ENCODE peak calls at places on chromosomes 2 and 18, in four cellular contexts. One of them, this sample, is unnamed.

GRCh38 chr2:237556773-237557632 is 9.4 kb upstream of the PRLH start:
- DNase-seq in upper lobe of right lung: no peak
- DNase-seq in colonic mucosa: no peak
- DNase-seq in B cell: no peak
- DNase-seq in this sample: peak

GRCh38 chr2:102892693-102893290 is 131.0 kb downstream of the TMEM182 start:
- DNase-seq in upper lobe of right lung: no peak
- DNase-seq in colonic mucosa: no peak
- DNase-seq in B cell: no peak
- DNase-seq in this sample: no peak

GRCh38 chr2:223786236-223786635 is 51.1 kb downstream of the AP1S3 start:
- DNase-seq in upper lobe of right lung: no peak
- DNase-seq in colonic mucosa: peak
- DNase-seq in B cell: no peak
- DNase-seq in this sample: no peak

GRCh38 chr2:17101091-17101490 is 417.1 kb downstream of the RAD51AP2 start:
- DNase-seq in upper lobe of right lung: no peak
- DNase-seq in colonic mucosa: no peak
- DNase-seq in B cell: no peak
- DNase-seq in this sample: no peak

GRCh38 chr2:35081001-35081628 is 1274.5 kb upstream of the CRIM1 start:
- DNase-seq in upper lobe of right lung: no peak
- DNase-seq in colonic mucosa: no peak
- DNase-seq in B cell: no peak
- DNase-seq in this sample: no peak

GRCh38 chr2:46336560-46336959 is 39.4 kb downstream of the EPAS1 start:
- DNase-seq in upper lobe of right lung: no peak
- DNase-seq in colonic mucosa: no peak
- DNase-seq in B cell: no peak
- DNase-seq in this sample: no peak

GRCh38 chr2:155176345-155176744 is 477.9 kb downstream of the KCNJ3 start:
- DNase-seq in upper lobe of right lung: no peak
- DNase-seq in colonic mucosa: no peak
- DNase-seq in B cell: no peak
- DNase-seq in this sample: no peak

GRCh38 chr18:7576685-7577084 is 9.6 kb downstream of the PTPRM start:
- DNase-seq in upper lobe of right lung: no peak
- DNase-seq in colonic mucosa: no peak
- DNase-seq in B cell: no peak
- DNase-seq in this sample: no peak

GRCh38 chr2:127641846-127642510 is 4.0 kb upstream of the GPR17 start:
- DNase-seq in upper lobe of right lung: no peak
- DNase-seq in colonic mucosa: no peak
- DNase-seq in B cell: peak
- DNase-seq in this sample: no peak

GRCh38 chr2:20665261-20666113 is 1.5 kb upstream of the GDF7 start:
- DNase-seq in upper lobe of right lung: peak
- DNase-seq in colonic mucosa: no peak
- DNase-seq in B cell: no peak
- DNase-seq in this sample: no peak

GRCh38 chr2:111665551-111666116 is 218.4 kb downstream of the ANAPC1 start:
- DNase-seq in upper lobe of right lung: no peak
- DNase-seq in colonic mucosa: peak
- DNase-seq in B cell: no peak
- DNase-seq in this sample: no peak

GRCh38 chr2:157699806-157700205 is 71.1 kb upstream of the ACVR1C start:
- DNase-seq in upper lobe of right lung: no peak
- DNase-seq in colonic mucosa: no peak
- DNase-seq in B cell: no peak
- DNase-seq in this sample: no peak

DNA sequence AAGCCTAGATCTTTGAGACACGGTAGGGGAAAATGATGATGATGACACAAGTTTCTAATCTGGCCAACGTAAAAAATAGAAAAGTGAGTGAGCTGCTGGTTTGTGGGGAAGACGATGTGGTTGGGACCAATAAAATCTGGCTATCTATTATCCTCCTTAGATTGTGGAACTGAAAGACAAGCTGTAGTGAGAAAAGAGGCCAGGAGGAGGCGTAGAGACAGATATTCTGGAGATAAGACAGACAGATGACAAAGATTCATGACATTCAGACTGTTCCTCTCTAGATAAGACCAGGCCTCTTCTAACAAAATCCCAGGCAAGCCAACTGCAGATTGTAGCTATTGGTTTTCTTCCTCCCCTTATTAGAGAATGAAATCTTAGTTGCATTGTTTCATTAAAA is 376.3 kb upstream of the UBE2E3 start:
- DNase-seq in upper lobe of right lung: no peak
- DNase-seq in colonic mucosa: peak
- DNase-seq in B cell: peak
- DNase-seq in this sample: peak
- TF ChIP-seq CTCF in upper lobe of right lung: no peak
- TF ChIP-seq CTCF in colonic mucosa: no peak
- TF ChIP-seq CTCF in B cell: peak
- TF ChIP-seq CTCF in this sample: peak

DNA sequence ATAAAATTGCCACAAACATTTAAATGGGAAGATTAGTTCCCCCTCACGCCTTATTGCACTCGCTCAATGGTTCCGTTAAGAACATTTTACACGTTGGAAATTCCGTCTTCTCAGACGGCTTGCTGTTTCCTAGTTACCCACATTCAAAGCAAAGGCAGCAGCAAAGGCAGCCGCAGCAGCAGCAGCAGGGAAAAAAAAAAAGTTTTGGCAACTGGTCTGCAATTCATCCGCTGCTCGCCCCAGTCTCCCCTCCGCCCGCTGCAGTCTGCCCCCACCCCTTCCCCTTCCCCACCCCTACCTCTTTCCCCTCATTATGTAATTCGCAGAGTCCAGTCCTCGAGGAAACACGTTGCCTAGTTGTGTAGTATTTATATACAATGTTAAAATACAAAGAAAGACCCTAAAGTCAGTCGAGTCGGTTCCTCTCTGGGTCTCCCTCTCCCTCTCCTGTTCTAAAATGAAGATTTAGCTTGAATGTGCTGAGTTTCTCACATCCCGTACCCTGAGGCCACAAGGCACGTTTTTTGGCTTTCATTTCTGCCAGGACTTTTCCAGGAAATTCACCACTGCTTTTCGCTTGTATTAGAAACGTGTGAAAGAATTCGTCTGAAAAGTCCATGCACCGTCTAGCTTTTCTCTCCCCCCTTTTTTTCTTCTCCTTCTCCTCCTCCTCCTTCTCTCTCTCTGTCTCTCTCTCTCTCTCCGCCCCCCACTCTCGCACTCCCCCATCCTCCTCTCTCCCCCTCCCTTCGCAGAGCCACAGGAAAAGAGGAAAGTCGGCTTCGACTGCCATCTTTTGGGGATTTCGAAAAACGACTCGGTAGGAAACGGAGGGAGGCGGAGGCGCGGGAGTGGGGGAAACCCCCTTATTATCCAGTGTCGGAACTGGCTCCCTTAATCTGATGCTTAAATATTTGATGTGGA is 140.0 kb downstream of the MEIS1 start:
- DNase-seq in upper lobe of right lung: no peak
- DNase-seq in colonic mucosa: peak
- DNase-seq in B cell: peak
- DNase-seq in this sample: peak
- TF ChIP-seq CTCF in upper lobe of right lung: peak
- TF ChIP-seq CTCF in colonic mucosa: peak
- TF ChIP-seq CTCF in B cell: no peak
- TF ChIP-seq CTCF in this sample: peak

DNA sequence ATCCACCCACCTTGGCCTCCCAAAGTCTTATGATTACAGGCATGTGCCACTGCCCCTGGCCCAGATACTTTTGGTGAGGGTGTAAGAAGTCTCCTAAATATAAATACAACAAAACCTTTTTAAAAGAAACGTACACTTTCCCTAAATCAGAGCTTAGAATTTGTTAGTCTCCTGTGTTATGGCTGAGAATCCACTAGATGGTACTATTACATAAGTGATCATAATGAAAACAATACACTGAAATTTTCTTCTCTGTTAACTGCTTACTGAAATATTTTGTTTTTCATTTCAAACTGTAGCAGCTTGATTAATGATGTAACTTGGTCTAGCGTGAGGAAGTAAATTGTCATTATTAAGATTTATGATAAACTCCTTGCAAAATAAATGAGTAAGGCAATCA is 74.8 kb upstream of the FAM98A start:
- DNase-seq in upper lobe of right lung: no peak
- DNase-seq in colonic mucosa: no peak
- DNase-seq in B cell: no peak
- DNase-seq in this sample: no peak
- TF ChIP-seq CTCF in upper lobe of right lung: peak
- TF ChIP-seq CTCF in colonic mucosa: no peak
- TF ChIP-seq CTCF in B cell: no peak
- TF ChIP-seq CTCF in this sample: peak

DNA sequence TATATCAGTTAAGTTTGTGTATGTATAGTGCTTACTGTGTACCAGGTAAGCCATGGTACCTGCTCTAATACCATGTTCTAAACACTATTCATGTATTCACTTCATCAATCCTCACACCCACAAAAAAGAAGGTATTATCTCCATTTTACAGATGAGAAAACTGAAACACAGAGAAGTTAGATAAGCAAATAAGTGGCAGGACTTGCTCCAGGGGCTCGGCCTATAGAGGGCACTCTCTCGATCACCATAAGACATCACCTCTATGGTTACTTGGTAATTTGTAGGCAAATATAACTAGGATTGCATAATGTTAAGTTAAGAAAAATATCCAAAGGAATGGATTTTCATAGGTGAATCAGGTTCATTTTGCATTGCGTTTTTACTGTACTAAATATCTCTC is 118.1 kb upstream of the FN1 start:
- DNase-seq in upper lobe of right lung: no peak
- DNase-seq in colonic mucosa: no peak
- DNase-seq in B cell: no peak
- DNase-seq in this sample: no peak
- TF ChIP-seq CTCF in upper lobe of right lung: no peak
- TF ChIP-seq CTCF in colonic mucosa: no peak
- TF ChIP-seq CTCF in B cell: no peak
- TF ChIP-seq CTCF in this sample: peak

DNA sequence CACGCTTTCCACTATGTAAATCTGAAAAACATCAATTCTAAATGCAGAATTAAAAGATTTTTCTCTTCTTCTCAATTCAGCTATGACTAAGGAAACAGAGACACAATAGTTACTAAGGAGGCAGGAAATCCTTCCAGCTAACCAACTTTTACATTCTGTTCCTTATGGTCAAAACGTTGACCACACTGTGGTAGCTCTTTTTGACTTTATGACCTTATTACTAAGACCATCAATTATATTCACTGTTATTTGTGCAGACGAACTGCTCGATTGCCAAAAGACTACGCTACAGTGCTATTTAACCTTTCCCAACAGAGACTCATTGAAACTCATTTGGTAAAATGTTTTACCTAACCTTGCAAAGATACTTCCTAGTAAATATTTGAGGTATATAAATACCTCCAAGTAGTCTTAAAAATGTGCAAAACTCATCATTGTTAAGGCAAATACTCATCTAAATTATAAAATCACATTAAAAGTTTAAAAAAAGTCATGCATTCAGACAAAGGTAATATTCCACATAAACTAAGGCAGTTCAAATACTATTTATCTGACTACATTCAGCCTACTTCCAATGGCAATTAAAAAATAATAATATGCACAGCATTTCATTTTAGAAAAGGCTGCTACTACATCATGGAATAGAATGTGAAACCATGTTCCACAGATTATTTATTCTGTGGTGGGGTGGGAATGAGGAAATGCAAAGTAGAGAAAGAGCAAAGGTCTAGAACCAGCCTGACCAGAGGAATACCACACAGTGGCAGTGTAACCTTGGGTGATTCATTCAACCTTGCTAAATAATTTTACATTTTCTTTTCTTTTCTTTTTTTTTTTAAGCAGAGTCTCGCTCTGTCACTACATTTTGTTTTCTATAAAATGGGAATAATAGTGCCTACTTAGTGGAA is 139.8 kb downstream of the THADA start:
- DNase-seq in upper lobe of right lung: no peak
- DNase-seq in colonic mucosa: no peak
- DNase-seq in B cell: no peak
- DNase-seq in this sample: no peak
- TF ChIP-seq CTCF in upper lobe of right lung: peak
- TF ChIP-seq CTCF in colonic mucosa: no peak
- TF ChIP-seq CTCF in B cell: no peak
- TF ChIP-seq CTCF in this sample: peak

GRCh38 chr2:219296631-219297391 is 12.4 kb downstream of the PTPRN start:
- DNase-seq in upper lobe of right lung: peak
- DNase-seq in colonic mucosa: no peak
- DNase-seq in B cell: no peak
- DNase-seq in this sample: no peak

GRCh38 chr2:219300022-219300421 is 9.2 kb downstream of the PTPRN start:
- DNase-seq in upper lobe of right lung: peak
- DNase-seq in colonic mucosa: no peak
- DNase-seq in B cell: no peak
- DNase-seq in this sample: no peak

GRCh38 chr2:219299372-219299760 is 9.8 kb downstream of the PTPRN start:
- DNase-seq in upper lobe of right lung: no peak
- DNase-seq in colonic mucosa: no peak
- DNase-seq in B cell: no peak
- DNase-seq in this sample: no peak

GRCh38 chr2:219297766-219298456 is 11.3 kb downstream of the PTPRN start:
- DNase-seq in upper lobe of right lung: peak
- DNase-seq in colonic mucosa: no peak
- DNase-seq in B cell: no peak
- DNase-seq in this sample: no peak

DNA sequence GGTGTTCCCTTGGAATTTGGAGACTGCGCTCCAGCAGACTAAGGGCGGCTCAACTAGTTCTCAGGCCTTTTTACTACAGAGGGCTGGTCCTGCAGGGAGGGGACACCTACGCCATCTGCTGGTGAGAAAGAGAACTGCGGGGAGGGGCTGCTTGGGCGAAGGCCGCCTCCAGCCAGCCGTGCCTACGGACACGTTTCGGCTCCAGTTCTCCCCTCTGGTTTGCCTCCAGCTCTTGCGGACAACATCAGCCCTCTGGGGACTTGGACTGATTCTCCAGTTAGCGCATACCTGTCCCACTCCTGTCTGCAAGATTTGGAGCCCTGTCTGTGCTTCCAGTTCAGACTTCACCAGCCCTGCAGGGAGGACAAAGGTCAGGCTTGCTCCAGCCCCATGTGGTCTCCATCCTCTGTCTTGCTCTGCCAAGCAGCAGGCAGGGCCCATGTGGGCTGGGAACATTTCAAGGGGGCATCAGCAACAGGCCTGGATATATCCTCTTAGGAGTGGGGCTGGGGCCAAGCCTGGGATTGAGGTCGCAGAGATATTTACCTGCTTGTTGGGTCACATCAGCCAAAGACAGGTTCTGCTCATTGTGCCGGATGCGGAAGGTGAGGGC is 10.3 kb downstream of the PTPRN start:
- DNase-seq in upper lobe of right lung: peak
- DNase-seq in colonic mucosa: peak
- DNase-seq in B cell: peak
- DNase-seq in this sample: peak
- TF ChIP-seq CTCF in upper lobe of right lung: peak
- TF ChIP-seq CTCF in colonic mucosa: peak
- TF ChIP-seq CTCF in B cell: peak
- TF ChIP-seq CTCF in this sample: peak